ENCODE peak calls at places on chromosomes 4 and X, in four cellular contexts. K, O, E and J are unnamed samples.

GRCh38 chrX:111386884-111387283 is 25.1 kb downstream of the DCX start:
- DNase-seq in K (no peak), O (no peak), E (no peak), J (no peak)

GRCh38 chrX:107823456-107823855 is 2.2 kb upstream of the MID2 start:
- DNase-seq in K (no peak), O (no peak), E (no peak), J (no peak)

GRCh38 chrX:70508296-70508911 is 63.8 kb downstream of the DLG3 start:
- DNase-seq in K (no peak), O (no peak), E (no peak), J (no peak)

GRCh38 chrX:53086464-53086863 is 4.3 kb downstream of the TSPYL2 start:
- DNase-seq in K (no peak), O (no peak), E (no peak), J (no peak)

GRCh38 chr4:54513231-54513630 is 144.5 kb upstream of the KIT start:
- DNase-seq in K (no peak), O (no peak), E (no peak), J (no peak)

GRCh38 chrX:137290011-137290410 is 256.2 kb upstream of the GPR101 start:
- DNase-seq in K (no peak), O (no peak), E (no peak), J (no peak)

GRCh38 chr4:127916512-127916911 is 35.8 kb downstream of the PLK4 start:
- DNase-seq in K (no peak), O (no peak), E (no peak), J (no peak)

GRCh38 chr4:110109455-110109854 is 89.0 kb downstream of the ELOVL6 start:
- DNase-seq in K (no peak), O (no peak), E (no peak), J (no peak)

GRCh38 chr4:25457053-25457715 is 80.1 kb downstream of the ANAPC4 start:
- DNase-seq in K (no peak), O (no peak), E (no peak), J (no peak)

GRCh38 chrX:123481908-123482873 is 250.7 kb downstream of the THOC2 start:
- DNase-seq in K (no peak), O (no peak), E (no peak), J (no peak)

GRCh38 chrX:54415534-54416350 is 24.5 kb upstream of the TSR2 start:
- DNase-seq in K (no peak), O (no peak), E (no peak), J (no peak)

GRCh38 chr4:82583897-82584604 is 22.3 kb upstream of the TMEM150C start:
- DNase-seq in K (no peak), O (no peak), E (no peak), J (no peak)

GRCh38 chr4:188534917-188535316 is 395.7 kb downstream of the TRIML1 start:
- DNase-seq in K (no peak), O (no peak), E (no peak), J (no peak)

GRCh38 chrX:123745511-123745910 is 12.7 kb upstream of the THOC2 start:
- DNase-seq in K (no peak), O (no peak), E (no peak), J (no peak)

GRCh38 chr4:37892641-37893040 is 1.8 kb downstream of the TBC1D1 start:
- DNase-seq in K (no peak), O (no peak), E (peak), J (peak)

GRCh38 chrX:15988661-15989603 is 134.3 kb upstream of the AP1S2 start:
- DNase-seq in K (no peak), O (no peak), E (no peak), J (no peak)

GRCh38 chr4:133149932-133150642 is 993 bp downstream of the PCDH10 start:
- DNase-seq in K (no peak), O (no peak), E (no peak), J (no peak)

GRCh38 chrX:125131146-125131545 is 188.5 kb upstream of the TEX13C start:
- DNase-seq in K (no peak), O (no peak), E (no peak), J (no peak)

GRCh38 chr4:1767770-1768366 is 25.2 kb upstream of the FGFR3 start:
- DNase-seq in K (peak), O (no peak), E (no peak), J (peak)

GRCh38 chrX:283115-283845 is 2.1 kb downstream of the PLCXD1 start:
- DNase-seq in K (peak), O (peak), E (peak), J (peak)

GRCh38 chrX:119885554-119886428 is 9.9 kb upstream of the AKAP14 start:
- DNase-seq in K (peak), O (no peak), E (no peak), J (no peak)

GRCh38 chr4:102416765-102417164 is 71.5 kb upstream of the SLC39A8 start:
- DNase-seq in K (no peak), O (no peak), E (no peak), J (no peak)

GRCh38 chrX:153829799-153830631 is at the start of gene PDZD4:
- DNase-seq in K (no peak), O (no peak), E (no peak), J (no peak)

GRCh38 chr4:113831469-113831868 is 69.9 kb upstream of the CAMK2D start:
- DNase-seq in K (no peak), O (no peak), E (no peak), J (no peak)

GRCh38 chr4:95155759-95156451 is 392.9 kb downstream of the UNC5C start:
- DNase-seq in K (peak), O (no peak), E (no peak), J (no peak)

GRCh38 chr4:3533421-3533820 is 1.2 kb upstream of the LRPAP1 start:
- DNase-seq in K (no peak), O (no peak), E (no peak), J (no peak)

GRCh38 chr4:154332681-154333421 is 158.7 kb downstream of the DCHS2 start:
- DNase-seq in K (no peak), O (peak), E (peak), J (no peak)

GRCh38 chrX:39456894-39457600 is 640.7 kb downstream of the BCOR start:
- DNase-seq in K (no peak), O (no peak), E (no peak), J (no peak)

GRCh38 chrX:18129694-18130093 is 91.0 kb downstream of the BEND2 start:
- DNase-seq in K (no peak), O (no peak), E (peak), J (no peak)

DNA sequence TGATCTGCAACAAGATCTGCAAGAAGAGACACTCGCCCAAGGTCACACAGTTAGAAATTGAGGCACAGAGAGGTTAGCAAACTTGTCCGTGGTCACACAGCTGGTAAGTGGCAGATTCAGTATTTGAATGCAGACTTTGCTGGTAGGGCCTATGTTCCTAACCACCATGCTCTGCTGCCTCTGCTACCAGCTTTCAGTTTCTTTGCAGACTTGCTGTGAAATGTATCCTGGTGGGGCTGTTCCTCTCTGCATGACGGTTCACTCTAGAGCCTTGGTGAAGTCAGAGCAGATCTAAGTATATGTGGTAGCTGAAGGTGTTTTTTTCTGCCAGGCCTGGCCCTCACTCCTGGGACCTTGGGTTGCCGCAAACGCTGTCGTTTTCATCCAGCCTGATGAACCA is 87.1 kb downstream of the BEND2 start:
- DNase-seq in K (no peak), O (no peak), E (no peak), J (no peak)
- TF ChIP-seq SPI1 in K (no peak), O (no peak), E (no peak), J (no peak)

GRCh38 chr4:185566425-185566824 is 31.1 kb upstream of the PDLIM3 start:
- DNase-seq in K (no peak), O (no peak), E (no peak), J (no peak)
- TF ChIP-seq SPI1 in K (no peak), O (no peak), E (peak), J (no peak)

DNA sequence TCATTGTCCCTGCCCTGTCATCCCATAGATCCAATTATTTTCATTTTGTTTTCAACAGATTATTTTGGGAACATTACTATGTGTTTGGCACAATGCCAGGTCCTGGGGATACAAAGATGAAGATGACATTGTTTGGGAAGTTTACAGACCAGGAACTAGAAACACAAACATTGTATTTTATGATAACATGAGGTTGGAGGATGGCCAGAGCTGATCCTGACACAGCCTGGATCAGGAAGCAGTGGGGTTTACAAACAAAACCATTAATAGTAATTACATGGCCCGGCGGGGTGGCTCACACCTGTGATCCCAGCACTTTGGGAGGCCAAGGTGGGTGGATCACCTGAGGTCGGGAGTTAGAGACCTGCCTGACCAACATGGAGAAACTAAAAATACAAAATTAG is 29.9 kb downstream of the CLRN2 start:
- DNase-seq in K (no peak), O (no peak), E (no peak), J (no peak)
- TF ChIP-seq SPI1 in K (no peak), O (no peak), E (no peak), J (no peak)

DNA sequence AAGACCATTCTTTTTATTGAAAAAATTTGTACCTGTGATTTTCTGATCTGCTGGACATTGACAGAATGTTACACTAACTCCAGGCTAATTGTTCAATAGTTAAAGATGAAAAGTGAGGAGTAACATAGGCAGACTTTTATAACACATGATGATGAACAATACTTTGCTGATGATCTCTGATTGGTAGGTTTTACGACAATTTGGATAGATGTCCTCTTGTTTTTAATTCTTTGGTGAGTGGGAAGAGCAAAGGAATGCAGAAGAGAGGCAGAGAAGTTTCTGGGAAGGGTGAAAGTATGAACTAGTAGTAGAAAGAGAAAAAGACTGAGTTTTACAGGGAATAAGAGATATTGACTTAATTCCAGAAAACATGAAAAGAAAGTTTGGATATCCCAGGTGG is 267.3 kb upstream of the HAND2 start:
- DNase-seq in K (no peak), O (no peak), E (no peak), J (no peak)
- TF ChIP-seq SPI1 in K (no peak), O (no peak), E (no peak), J (no peak)

GRCh38 chr4:147830987-147831386 is 99.1 kb downstream of the ARHGAP10 start:
- DNase-seq in K (no peak), O (no peak), E (no peak), J (no peak)

GRCh38 chr4:147828361-147828760 is 96.5 kb downstream of the ARHGAP10 start:
- DNase-seq in K (no peak), O (no peak), E (no peak), J (no peak)

GRCh38 chr4:147829401-147830101 is 97.7 kb downstream of the ARHGAP10 start:
- DNase-seq in K (no peak), O (no peak), E (no peak), J (no peak)

GRCh38 chr4:147831452-147832192 is 99.7 kb downstream of the ARHGAP10 start:
- DNase-seq in K (no peak), O (peak), E (no peak), J (no peak)

GRCh38 chr4:147830102-147830463 is 98.2 kb downstream of the ARHGAP10 start:
- DNase-seq in K (no peak), O (no peak), E (no peak), J (no peak)
- TF ChIP-seq SPI1 in K (no peak), O (no peak), E (no peak), J (no peak)

DNA sequence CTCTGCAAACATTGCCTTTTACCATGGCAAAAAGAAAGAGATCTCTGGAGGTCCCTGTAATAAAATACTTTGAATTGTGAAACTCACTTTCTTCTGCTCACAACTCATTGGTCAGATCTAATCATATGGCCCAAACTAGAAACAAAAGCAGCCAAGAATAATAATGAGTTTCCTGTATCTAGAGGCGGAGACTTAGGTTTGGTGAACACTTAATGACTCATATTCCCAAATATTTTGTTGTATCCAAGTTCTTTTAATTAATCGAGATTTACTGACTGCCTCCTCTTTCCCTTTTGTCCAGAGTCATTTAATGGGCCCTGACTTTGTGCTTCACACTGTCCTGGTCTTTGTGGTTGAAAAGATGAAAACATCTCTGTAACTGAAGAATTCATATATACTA is 190.6 kb downstream of the CCSER1 start:
- DNase-seq in K (no peak), O (no peak), E (no peak), J (no peak)
- TF ChIP-seq SPI1 in K (no peak), O (no peak), E (no peak), J (no peak)

GRCh38 chr4:101126044-101126443 is 221.3 kb downstream of the PPP3CA start:
- DNase-seq in K (no peak), O (no peak), E (no peak), J (no peak)

GRCh38 chr4:101128473-101128872 is 218.9 kb downstream of the PPP3CA start:
- DNase-seq in K (no peak), O (no peak), E (no peak), J (no peak)

GRCh38 chr4:101125045-101125713 is 222.1 kb downstream of the PPP3CA start:
- DNase-seq in K (no peak), O (no peak), E (no peak), J (no peak)

GRCh38 chr4:101123231-101123630 is 224.1 kb downstream of the PPP3CA start:
- DNase-seq in K (no peak), O (no peak), E (no peak), J (no peak)

DNA sequence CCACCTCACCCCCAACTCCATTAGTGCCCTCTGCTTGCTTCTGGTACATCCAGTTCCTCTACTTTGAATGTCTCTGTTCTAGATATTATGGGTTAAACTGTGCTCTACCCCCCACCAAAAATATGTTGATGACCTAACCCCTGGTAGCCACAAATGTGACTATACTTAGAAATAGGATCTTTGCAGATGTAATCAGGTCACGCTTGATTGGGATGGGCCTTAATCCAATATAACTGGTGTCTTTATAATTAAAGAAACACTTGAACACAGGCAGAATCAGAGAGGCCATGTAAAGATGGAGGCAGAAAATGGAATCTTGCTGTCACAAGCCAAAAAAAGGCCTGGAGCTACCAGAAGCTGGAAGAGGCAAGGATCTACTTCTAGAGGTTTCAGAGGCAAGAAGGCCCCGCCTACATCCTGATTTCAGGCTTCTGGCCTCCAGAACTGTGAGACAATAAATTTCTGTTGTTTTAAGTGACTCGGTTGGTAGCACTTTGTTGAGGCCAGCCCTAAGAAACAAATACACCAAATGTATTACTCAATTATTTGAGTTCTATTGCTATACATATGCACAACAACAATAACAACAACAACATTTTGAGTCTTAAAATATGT is 220.0 kb downstream of the PPP3CA start:
- DNase-seq in K (no peak), O (no peak), E (no peak), J (no peak)
- TF ChIP-seq SPI1 in K (no peak), O (no peak), E (no peak), J (no peak)

GRCh38 chrX:135595543-135595942 is 75.1 kb downstream of the INTS6L start:
- DNase-seq in K (no peak), O (no peak), E (no peak), J (no peak)
- TF ChIP-seq SPI1 in K (no peak), O (no peak), E (no peak), J (no peak)

GRCh38 chr4:142181021-142181420 is 544.6 kb downstream of the IL15 start:
- DNase-seq in K (no peak), O (no peak), E (no peak), J (no peak)
- TF ChIP-seq SPI1 in K (no peak), O (no peak), E (no peak), J (no peak)